ENCODE peak calls at places on chromosome 14, in ten cellular contexts. G is tibial artery, Q is prostate gland, H is adrenal gland, Y is left ventricle myocardium inferior, B is spleen, S is pancreas, R is A549, C is lower lobe of right lung, M is GM23338. O is an unnamed sample. For H3K4me1, the result is how much of the 10 kb centered on the place peaks cover.

GRCh38 chr14:59688224-59689170 is 111.9 kb upstream of the CCDC175 start:
- DNase-seq in G (peak), R (peak), M (peak), B (no peak), C (no peak), H (peak), S (no peak), Q (no peak), Y (no peak), O (peak)

GRCh38 chr14:24426912-24427536 is 2.4 kb downstream of the CBLN3 start:
- DNase-seq in R (no peak), C (no peak), G (no peak), S (peak), Y (no peak), B (peak), Q (no peak), M (peak), H (no peak), O (no peak)

GRCh38 chr14:74846968-74847549 is 28.9 kb downstream of the PROX2 start:
- DNase-seq in C (no peak), Y (no peak), H (no peak), R (no peak), Q (no peak), B (no peak), G (no peak), M (no peak), S (no peak), O (peak)

GRCh38 chr14:75982724-75983358 is 1.0 kb upstream of the TGFB3 start:
- DNase-seq in M (no peak), S (peak), Y (peak), Q (no peak), B (no peak), R (peak), H (peak), G (peak), C (peak), O (peak)

GRCh38 chr14:99947695-99948094 is 117.5 kb upstream of the EVL start:
- DNase-seq in Q (no peak), G (no peak), B (no peak), R (no peak), M (no peak), Y (no peak), C (no peak), H (no peak), S (no peak), O (no peak)

GRCh38 chr14:37610945-37611523 is 15.6 kb downstream of the TTC6 start:
- DNase-seq in S (no peak), Y (no peak), G (no peak), Q (no peak), C (no peak), H (no peak), M (peak), R (no peak), B (no peak), O (no peak)

GRCh38 chr14:86802726-86803125 is 1190.3 kb downstream of the GALC start:
- DNase-seq in G (no peak), Y (no peak), R (no peak), Q (no peak), C (no peak), B (no peak), S (no peak), M (no peak), H (no peak), O (no peak)

GRCh38 chr14:73025544-73025943 is 1.4 kb downstream of the ZFYVE1 start:
- DNase-seq in R (no peak), G (no peak), C (no peak), S (no peak), Q (no peak), H (no peak), Y (no peak), M (peak), B (no peak), O (peak)

GRCh38 chr14:106635569-106635968 is 1109.2 kb downstream of the TMEM121 start:
- DNase-seq in G (no peak), S (no peak), Y (no peak), R (no peak), M (no peak), B (no peak), Q (no peak), C (no peak), H (no peak), O (no peak)

GRCh38 chr14:104559769-104560585 is 19.6 kb upstream of the C14orf180 start:
- DNase-seq in H (no peak), Y (no peak), M (no peak), S (no peak), Q (no peak), G (no peak), B (peak), C (no peak), R (no peak), O (no peak)

GRCh38 chr14:56844603-56845002 is 34.3 kb upstream of the OTX2 start:
- DNase-seq in M (peak), Q (no peak), G (no peak), R (no peak), H (no peak), C (no peak), S (no peak), Y (no peak), B (no peak), O (no peak)

GRCh38 chr14:63922696-63923421 is 70.1 kb downstream of the SYNE2 start:
- DNase-seq in R (peak), Y (no peak), B (no peak), Q (peak), C (peak), S (peak), M (no peak), G (no peak), H (no peak), O (no peak)

GRCh38 chr14:78848234-78848820 is 678.2 kb downstream of the NRXN3 start:
- DNase-seq in R (peak), B (no peak), C (no peak), Y (no peak), M (peak), G (no peak), S (peak), Q (peak), H (peak), O (peak)

GRCh38 chr14:102155150-102155549 is 15.5 kb downstream of the WDR20 start:
- DNase-seq in R (no peak), Q (no peak), G (no peak), S (no peak), M (peak), C (no peak), Y (no peak), B (no peak), H (peak), O (peak)

GRCh38 chr14:105010106-105010505 is 10.8 kb downstream of the CDCA4 start:
- DNase-seq in H (no peak), C (no peak), S (no peak), G (no peak), Y (no peak), Q (no peak), B (peak), R (no peak), M (no peak), O (no peak)

GRCh38 chr14:104924421-104925213 is at the start of gene PLD4:
- DNase-seq in G (no peak), S (no peak), R (no peak), Q (no peak), B (peak), M (no peak), H (no peak), Y (no peak), C (no peak), O (no peak)

GRCh38 chr14:56061051-56061450 is 57.2 kb upstream of the PELI2 start:
- DNase-seq in R (no peak), Q (no peak), C (no peak), H (no peak), Y (no peak), M (no peak), G (no peak), B (no peak), S (no peak), O (no peak)

GRCh38 chr14:100282766-100283419 is 23.4 kb downstream of the SLC25A29 start:
- DNase-seq in Y (no peak), S (no peak), C (no peak), R (no peak), G (no peak), M (no peak), H (peak), Q (peak), B (no peak), O (peak)

GRCh38 chr14:105093426-105094192 is 28.4 kb upstream of the GPR132 start:
- DNase-seq in C (peak), R (peak), M (peak), H (peak), Y (peak), B (peak), Q (peak), S (peak), G (no peak), O (peak)

GRCh38 chr14:72699852-72700257 is 194.0 kb downstream of the DPF3 start:
- DNase-seq in M (no peak), G (peak), Y (peak), C (peak), B (no peak), S (no peak), R (no peak), H (peak), Q (no peak), O (peak)

GRCh38 chr14:93536945-93537344 is 106.2 kb downstream of the UNC79 start:
- DNase-seq in R (no peak), B (no peak), Q (no peak), G (no peak), S (no peak), M (peak), C (no peak), Y (no peak), H (no peak), O (no peak)

GRCh38 chr14:56195219-56195618 is 77.0 kb downstream of the PELI2 start:
- DNase-seq in G (no peak), B (no peak), Y (no peak), S (no peak), M (peak), R (no peak), Q (no peak), H (no peak), C (no peak), O (no peak)

GRCh38 chr14:23929822-23930294 is 23.7 kb upstream of the DHRS4 start:
- DNase-seq in M (peak), Q (peak), C (peak), S (peak), Y (peak), R (peak), G (peak), B (peak), H (peak), O (peak)

GRCh38 chr14:96151242-96151641 is 53.4 kb upstream of the BDKRB2 start:
- DNase-seq in Y (no peak), G (no peak), S (no peak), H (no peak), B (peak), M (no peak), Q (no peak), R (no peak), C (no peak), O (no peak)

GRCh38 chr14:81018714-81019512 is 63.5 kb downstream of the TSHR start:
- DNase-seq in Y (no peak), S (no peak), R (no peak), Q (no peak), G (no peak), M (no peak), C (no peak), H (no peak), B (no peak), O (no peak)

GRCh38 chr14:26730929-26731618 is 133.2 kb upstream of the NOVA1 start:
- DNase-seq in C (no peak), S (no peak), Q (no peak), M (peak), B (no peak), G (no peak), H (no peak), Y (no peak), R (no peak), O (peak)
- TF ChIP-seq CTCF in C (peak), S (no peak), Q (peak), M (peak), B (no peak), G (peak), H (peak), Y (peak), R (peak), O (peak)

GRCh38 chr14:91324606-91324950 is 80.1 kb upstream of the GPR68 start:
- DNase-seq in Y (no peak), S (no peak), R (no peak), M (no peak), G (no peak), H (no peak), Q (no peak), B (peak), C (no peak), O (no peak)
- H3K4me1 ChIP-seq in Y (half or more), S (under half), R (under half), M (under half), G (under half), H (under half), Q (under half), B (under half), C (under half), O (under half)

GRCh38 chr14:21840765-21841164 is 167.1 kb upstream of the OR4E1 start:
- DNase-seq in M (peak), H (no peak), C (no peak), B (no peak), Q (no peak), S (no peak), Y (no peak), G (no peak), R (no peak), O (no peak)
- TF ChIP-seq CTCF in M (peak), H (no peak), C (no peak), B (no peak), Q (no peak), S (no peak), Y (no peak), G (no peak), R (no peak), O (no peak)

GRCh38 chr14:51661504-51661903 is 9.8 kb downstream of the FRMD6 start:
- DNase-seq in R (no peak), B (no peak), Q (no peak), H (no peak), C (no peak), S (no peak), M (no peak), Y (no peak), G (no peak), O (no peak)
- H3K4me1 ChIP-seq in R (under half), B (under half), Q (under half), H (under half), C (under half), S (under half), M (under half), Y (under half), G (under half), O (under half)

GRCh38 chr14:53412819-53413664 is 259.9 kb upstream of the DDHD1 start:
- DNase-seq in C (no peak), Q (no peak), G (no peak), H (no peak), M (peak), S (no peak), Y (no peak), B (no peak), R (no peak), O (peak)
- TF ChIP-seq CTCF in C (no peak), Q (no peak), G (no peak), H (no peak), M (peak), S (no peak), Y (peak), B (no peak), R (peak), O (peak)

GRCh38 chr14:61710853-61711817 is 15.8 kb downstream of the HIF1A start:
- DNase-seq in R (no peak), B (peak), Q (peak), M (no peak), H (no peak), Y (no peak), C (no peak), S (no peak), G (no peak), O (peak)
- H3K4me1 ChIP-seq in R (half or more), B (under half), Q (under half), M (under half), H (under half), Y (half or more), C (under half), S (under half), G (under half), O (under half)

DNA sequence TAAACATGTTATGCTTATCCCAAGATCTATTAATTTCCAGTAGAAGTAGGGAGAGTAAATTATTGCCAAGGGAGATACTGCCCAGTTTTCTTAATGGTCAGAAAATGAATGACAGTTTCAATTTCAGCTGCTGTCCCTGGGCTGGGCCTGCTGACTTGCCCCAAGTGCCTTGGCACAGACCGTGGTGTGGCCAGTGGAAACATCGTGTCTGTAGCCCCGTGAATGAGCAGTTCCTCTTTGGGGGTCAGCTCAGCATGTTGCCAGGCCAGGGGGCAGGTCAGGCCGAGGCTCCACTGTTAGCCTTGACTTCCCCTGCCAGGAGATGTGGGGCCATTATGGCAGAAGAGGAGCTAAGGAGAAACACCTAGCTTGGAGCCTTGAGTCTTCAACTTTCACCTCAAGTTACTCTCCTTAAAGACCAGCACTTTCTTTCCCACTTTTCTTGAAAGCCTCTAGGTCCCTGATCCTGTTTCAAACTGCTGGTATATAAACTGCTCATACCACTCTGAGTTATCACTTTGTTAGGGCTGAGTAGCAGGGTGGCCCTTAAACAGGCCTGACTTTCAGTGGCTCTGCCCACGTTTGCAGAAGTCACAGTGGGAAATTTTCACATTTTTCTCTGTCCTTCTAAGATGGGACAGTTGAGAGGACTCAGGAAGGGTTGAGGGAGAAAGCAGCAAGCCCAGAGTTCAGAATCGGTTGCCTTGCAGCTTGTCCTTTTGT is 73.2 kb downstream of the SUSD6 start:
- DNase-seq in G (peak), C (peak), Y (no peak), R (no peak), Q (no peak), S (no peak), M (no peak), B (peak), H (peak), O (no peak)
- TF ChIP-seq CTCF in G (no peak), C (no peak), Y (no peak), R (no peak), Q (no peak), S (no peak), M (no peak), B (no peak), H (no peak), O (no peak)

O was measured in cardiac muscle cell.